ENCODE peak calls at places on chromosomes 6 and 20, in five cellular contexts. V is BJ, I is uterus, C is osteocyte, Z is right atrium auricular region. K is an unnamed sample.

GRCh38 chr6:25503686-25504085 is 148.3 kb upstream of the SCGN start:
- DNase-seq in C (no peak), V (no peak), I (no peak), Z (no peak), K (no peak)

GRCh38 chr6:140078552-140079126 is 704.2 kb upstream of the CITED2 start:
- DNase-seq in C (no peak), V (peak), Z (no peak), I (no peak), K (peak)

GRCh38 chr6:40695114-40695513 is 108.0 kb upstream of the LRFN2 start:
- DNase-seq in I (no peak), C (no peak), Z (no peak), V (no peak), K (peak)

GRCh38 chr20:24948939-24949679 is at the start of gene CST7:
- DNase-seq in V (no peak), Z (no peak), C (peak), I (peak), K (no peak)

GRCh38 chr6:101178748-101179147 is 214.8 kb upstream of the GRIK2 start:
- DNase-seq in I (no peak), V (no peak), Z (no peak), C (no peak), K (no peak)

GRCh38 chr20:25859649-25860530 is 163.2 kb upstream of the ZNF337 start:
- DNase-seq in I (peak), V (no peak), Z (peak), C (peak), K (peak)

GRCh38 chr6:161038229-161039003 is 46.8 kb downstream of the MAP3K4 start:
- DNase-seq in V (peak), I (peak), C (no peak), Z (no peak), K (no peak)

GRCh38 chr20:57260065-57260958 is 6.1 kb downstream of the BMP7 start:
- DNase-seq in I (no peak), C (no peak), V (no peak), Z (no peak), K (no peak)

GRCh38 chr6:95572098-95572497 is 5.2 kb upstream of the MANEA start:
- DNase-seq in Z (no peak), C (no peak), V (no peak), I (no peak), K (no peak)

GRCh38 chr6:15754035-15754705 is 91.3 kb upstream of the DTNBP1 start:
- DNase-seq in C (no peak), Z (no peak), V (no peak), I (no peak), K (peak)

GRCh38 chr6:15754706-15755079 is 91.9 kb upstream of the DTNBP1 start:
- DNase-seq in V (no peak), Z (no peak), C (no peak), I (no peak), K (no peak)

GRCh38 chr6:15752820-15753219 is 90.0 kb upstream of the DTNBP1 start:
- DNase-seq in Z (no peak), I (no peak), C (no peak), V (no peak), K (peak)

GRCh38 chr6:15758631-15759215 is 95.9 kb upstream of the DTNBP1 start:
- DNase-seq in Z (no peak), V (no peak), C (no peak), I (no peak), K (no peak)

DNA sequence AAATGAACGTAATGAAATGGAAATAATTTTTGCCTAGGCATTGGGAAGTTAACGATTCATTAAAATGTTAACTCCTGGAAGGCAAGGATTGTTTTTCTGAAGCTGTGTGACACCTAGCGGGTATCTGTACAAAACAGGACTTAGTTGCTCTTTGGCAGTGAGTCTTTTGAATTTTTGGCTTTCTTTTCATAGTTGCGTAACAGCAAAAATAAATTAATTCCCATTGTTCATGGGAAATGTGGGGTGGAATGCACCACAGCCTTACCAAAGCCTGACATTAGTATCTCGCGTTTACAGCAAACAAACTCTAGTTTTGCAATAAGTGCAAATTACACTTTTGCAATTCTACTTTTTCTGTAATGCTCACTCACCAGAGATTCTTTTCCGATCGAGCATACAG is 92.7 kb upstream of the DTNBP1 start:
- DNase-seq in I (no peak), V (no peak), C (no peak), Z (no peak), K (no peak)
- TF ChIP-seq CTCF in I (no peak), V (no peak), C (no peak), Z (no peak), K (no peak)

GRCh38 chr20:38342196-38342595 is 4.1 kb upstream of the LBP start:
- DNase-seq in Z (no peak), V (no peak), C (no peak), I (no peak), K (peak)
- TF ChIP-seq CTCF in Z (no peak), V (no peak), C (no peak), I (no peak), K (no peak)

GRCh38 chr6:169903122-169903521 is 151.7 kb downstream of the ERMARD start:
- DNase-seq in Z (no peak), C (no peak), I (no peak), V (no peak), K (no peak)

GRCh38 chr6:169906741-169907418 is 155.5 kb downstream of the ERMARD start:
- DNase-seq in V (no peak), I (no peak), C (no peak), Z (no peak), K (no peak)

GRCh38 chr6:169906004-169906740 is 154.8 kb downstream of the ERMARD start:
- DNase-seq in C (no peak), Z (no peak), I (no peak), V (no peak), K (no peak)

GRCh38 chr6:169904051-169904922 is 152.9 kb downstream of the ERMARD start:
- DNase-seq in C (no peak), I (no peak), Z (no peak), V (no peak), K (no peak)

DNA sequence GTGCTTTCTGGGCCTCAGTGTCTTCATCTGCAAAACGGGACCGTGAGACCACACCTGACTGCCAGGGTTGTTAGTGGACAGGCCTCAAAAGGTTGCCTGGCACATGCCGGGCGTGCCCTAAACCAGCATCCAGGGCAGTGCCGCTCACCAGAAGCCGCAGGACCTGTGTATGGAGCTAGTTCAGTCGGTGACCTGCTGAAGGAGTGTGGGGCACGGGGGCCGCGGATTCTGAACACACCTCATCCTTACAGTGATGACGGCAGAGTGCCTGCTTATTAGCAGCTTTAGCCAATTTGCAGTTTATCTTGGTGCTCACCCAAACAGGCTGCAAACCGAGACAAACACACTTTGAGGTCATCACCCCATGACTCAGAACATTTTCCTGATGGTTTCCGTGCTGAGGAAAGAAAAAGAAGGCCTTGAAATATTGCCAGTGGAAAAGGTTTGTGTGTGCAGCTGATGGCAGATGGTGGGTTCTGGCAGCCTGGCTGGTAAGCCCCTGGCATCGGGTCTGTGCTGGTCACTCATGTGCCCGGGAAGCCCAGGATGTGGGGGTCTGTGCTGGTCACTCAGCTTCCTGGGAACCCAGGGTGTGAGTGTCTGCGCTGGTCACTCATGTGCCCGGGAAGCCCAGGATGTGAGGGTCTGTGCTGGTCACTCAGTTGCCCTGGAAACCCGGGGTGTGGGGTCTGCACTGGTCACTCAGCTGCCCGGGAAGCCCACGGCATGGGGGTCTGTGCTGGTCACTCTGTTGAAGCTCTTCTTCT is 153.8 kb downstream of the ERMARD start:
- DNase-seq in V (peak), C (no peak), I (peak), Z (peak), K (no peak)
- TF ChIP-seq CTCF in V (no peak), C (no peak), I (no peak), Z (no peak), K (no peak)

GRCh38 chr6:31896856-31897611 is 464 bp downstream of the EHMT2 start:
- DNase-seq in V (no peak), C (no peak), I (peak), Z (no peak), K (peak)

GRCh38 chr6:31896493-31896855 is 1.0 kb downstream of the EHMT2 start:
- DNase-seq in Z (no peak), I (peak), V (no peak), C (no peak), K (no peak)

GRCh38 chr6:31898200-31899011 is 908 bp upstream of the EHMT2 start:
- DNase-seq in V (no peak), Z (no peak), C (no peak), I (no peak), K (peak)

GRCh38 chr6:31899215-31899614 is 1.7 kb upstream of the EHMT2 start:
- DNase-seq in C (no peak), I (no peak), V (no peak), Z (no peak), K (no peak)

DNA sequence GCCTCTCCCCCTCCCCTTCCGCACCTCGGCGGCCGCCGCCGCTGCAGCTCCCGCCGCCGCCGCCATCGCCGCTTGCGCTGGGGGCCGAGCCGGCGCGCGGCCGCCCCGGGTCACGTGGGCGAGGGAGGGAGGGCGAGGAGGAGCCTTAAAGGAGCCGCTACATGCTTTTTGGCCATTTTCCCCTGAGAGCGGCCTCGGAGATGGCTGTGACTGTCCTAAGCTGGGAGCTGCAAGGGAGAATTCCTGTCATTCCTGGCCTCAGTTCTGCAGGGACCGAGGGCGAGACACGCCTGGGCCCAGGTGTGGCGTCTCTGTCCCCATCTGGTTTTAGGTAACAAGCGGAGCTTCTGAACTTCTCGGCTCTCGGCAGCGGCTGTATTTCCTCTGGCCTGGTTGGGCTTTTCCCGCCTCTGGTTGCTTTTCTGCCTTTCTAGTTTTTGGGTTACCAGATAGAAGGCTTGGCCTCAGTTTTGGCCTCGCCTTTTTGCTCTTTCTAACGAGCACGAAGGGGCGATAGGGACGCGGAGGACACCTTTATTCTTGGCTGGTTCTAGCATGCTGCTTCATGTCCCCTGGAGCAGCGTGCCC is at the start of gene EHMT2:
- DNase-seq in C (peak), V (no peak), I (peak), Z (peak), K (peak)
- TF ChIP-seq CTCF in C (no peak), V (no peak), I (peak), Z (no peak), K (no peak)

DNA sequence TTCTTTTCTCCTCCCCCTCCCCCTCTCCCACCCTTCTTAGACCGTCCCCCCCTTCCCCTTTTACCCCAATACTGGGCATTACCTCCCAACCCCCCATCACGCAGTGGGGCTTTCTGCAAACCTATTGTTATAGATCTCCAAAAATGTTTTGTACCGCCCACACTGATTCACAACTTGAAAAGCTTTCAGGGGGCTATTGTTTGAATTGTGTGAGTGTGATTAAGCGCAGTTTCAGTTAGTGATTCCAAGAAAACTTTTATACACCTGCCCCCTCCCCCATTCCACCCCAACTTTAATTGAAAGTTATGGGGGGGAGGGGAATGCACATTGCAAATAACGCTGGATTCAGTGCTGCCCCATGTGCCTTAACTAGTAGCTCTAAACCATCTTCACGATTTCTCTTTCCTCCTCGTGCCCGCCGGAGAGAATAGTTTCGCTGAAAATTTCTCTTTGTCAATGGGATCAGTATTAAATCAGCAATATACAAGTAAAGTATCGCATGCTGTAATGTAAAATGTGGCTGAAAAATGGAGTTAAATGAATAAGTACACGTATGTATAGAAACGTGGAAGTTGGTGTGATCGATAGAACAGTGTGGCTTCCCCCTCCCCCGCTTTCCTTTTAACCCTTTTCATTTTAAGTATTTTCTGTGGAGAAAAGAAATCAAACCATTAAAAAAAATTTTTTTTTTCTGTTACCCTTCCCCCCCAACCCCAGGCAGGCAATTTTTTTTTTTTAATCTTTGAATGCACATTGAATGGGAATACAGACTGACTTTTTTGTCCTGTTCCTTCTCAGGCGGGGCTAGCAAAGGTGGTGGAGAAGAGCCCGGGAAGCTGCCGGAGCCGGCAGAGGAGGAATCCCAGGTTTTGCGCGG is 632 bp downstream of the LIN28B start:
- DNase-seq in V (no peak), Z (no peak), C (no peak), I (no peak), K (peak)
- TF ChIP-seq CTCF in V (no peak), Z (no peak), C (no peak), I (no peak), K (no peak)

GRCh38 chr6:98037571-98037970 is 754.6 kb upstream of the MMS22L start:
- DNase-seq in C (no peak), I (no peak), V (no peak), Z (no peak), K (peak)
- TF ChIP-seq CTCF in C (peak), I (no peak), V (no peak), Z (no peak), K (peak)

DNA sequence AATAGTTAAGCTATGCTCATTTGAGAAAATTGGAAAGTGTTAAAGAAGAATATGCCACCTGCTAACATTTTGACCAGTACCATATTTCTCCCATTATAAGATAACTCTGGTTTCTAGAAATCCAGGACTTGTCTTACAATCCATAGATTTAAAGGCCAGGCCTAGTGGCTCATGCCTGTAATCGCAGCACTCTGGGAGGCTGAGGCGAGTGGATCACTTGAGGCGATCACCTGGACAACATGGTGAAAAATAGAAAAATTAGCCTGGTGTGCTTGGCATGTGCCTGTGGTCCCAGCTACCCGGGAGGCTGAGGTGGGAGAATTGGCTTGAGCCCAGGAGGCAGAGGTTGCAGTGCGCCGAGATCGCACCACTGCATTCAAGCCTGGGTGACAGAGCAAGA is 26.7 kb upstream of the MAPRE1 start:
- DNase-seq in V (no peak), Z (no peak), I (no peak), C (no peak), K (no peak)
- TF ChIP-seq CTCF in V (no peak), Z (no peak), I (no peak), C (no peak), K (peak)

K was measured in GM23338.